ENCODE peak calls at places on chromosomes 16 and 17, in six cellular contexts. Q is tibial nerve, U is left ventricle myocardium inferior, S is heart left ventricle, A is pancreas, C is A549. Y is an unnamed sample. For H3K4me1, the result is how much of the 10 kb centered on the place peaks cover.

GRCh38 chr16:57245472-57246113 is 534 bp downstream of the ARL2BP start:
- DNase-seq in Q (peak), U (peak), S (peak), A (no peak), C (peak), Y (peak)

GRCh38 chr17:80187493-80187892 is 17.7 kb downstream of the CARD14 start:
- DNase-seq in Q (peak), U (peak), S (peak), A (peak), C (peak), Y (peak)

GRCh38 chr17:27494192-27495091 is 38.2 kb downstream of the KSR1 start:
- DNase-seq in Q (peak), U (peak), S (peak), A (peak), C (peak), Y (peak)

GRCh38 chr16:1526608-1527555 is 6.6 kb upstream of the TMEM204 start:
- DNase-seq in Q (no peak), U (no peak), S (no peak), A (no peak), C (no peak), Y (no peak)

GRCh38 chr16:63938661-63939060 is 1183.2 kb downstream of the CDH11 start:
- DNase-seq in Q (no peak), U (no peak), S (no peak), A (no peak), C (no peak), Y (no peak)

GRCh38 chr16:30645727-30646126 is 5.0 kb upstream of the PRR14 start:
- DNase-seq in Q (no peak), U (no peak), S (no peak), A (no peak), C (no peak), Y (no peak)

GRCh38 chr16:82735696-82736095 is 108.9 kb downstream of the CDH13 start:
- DNase-seq in Q (no peak), U (no peak), S (peak), A (no peak), C (no peak), Y (no peak)

GRCh38 chr17:38730526-38731379 is 612 bp downstream of the CISD3 start:
- DNase-seq in Q (peak), U (peak), S (peak), A (peak), C (peak), Y (peak)

GRCh38 chr17:75478508-75478907 is 22.1 kb downstream of the TMEM94 start:
- DNase-seq in Q (no peak), U (no peak), S (no peak), A (no peak), C (no peak), Y (no peak)

GRCh38 chr17:7626307-7626706 is 1.3 kb downstream of the SAT2 start:
- DNase-seq in Q (no peak), U (no peak), S (peak), A (peak), C (no peak), Y (no peak)

GRCh38 chr17:65170839-65171238 is 33.7 kb downstream of the RGS9 start:
- DNase-seq in Q (no peak), U (peak), S (peak), A (peak), C (no peak), Y (no peak)

GRCh38 chr17:63535640-63536039 is 12.5 kb downstream of the KCNH6 start:
- DNase-seq in Q (no peak), U (no peak), S (no peak), A (peak), C (no peak), Y (no peak)

GRCh38 chr16:30658731-30659506 is 688 bp downstream of the FBRS start:
- DNase-seq in Q (peak), U (peak), S (peak), A (peak), C (peak), Y (peak)

GRCh38 chr17:61404702-61405046 is 5.0 kb downstream of the TBX2 start:
- DNase-seq in Q (no peak), U (no peak), S (no peak), A (peak), C (no peak), Y (no peak)

GRCh38 chr17:51258756-51259573 is 884 bp downstream of the MBTD1 start:
- DNase-seq in Q (peak), U (no peak), S (peak), A (no peak), C (peak), Y (peak)

GRCh38 chr17:19933633-19934032 is 44.0 kb downstream of the AKAP10 start:
- DNase-seq in Q (no peak), U (no peak), S (no peak), A (no peak), C (no peak), Y (no peak)

GRCh38 chr17:17783121-17783824 is 53.5 kb downstream of the SREBF1 start:
- DNase-seq in Q (peak), U (peak), S (peak), A (peak), C (no peak), Y (peak)
- H3K4me1 ChIP-seq in Q (under half), U (half or more), S (half or more), A (under half), C (half or more), Y (under half)

GRCh38 chr17:42312035-42312284 is 23.7 kb downstream of the STAT5A start:
- DNase-seq in Q (no peak), U (no peak), S (no peak), A (no peak), C (no peak), Y (no peak)
- H3K27ac ChIP-seq in Q (peak), U (peak), S (peak), A (peak), C (no peak), Y (peak)

GRCh38 chr17:47945529-47946508 is 4.4 kb downstream of the PNPO start:
- DNase-seq in Q (no peak), U (no peak), S (no peak), A (peak), C (no peak), Y (no peak)

GRCh38 chr17:47948706-47949196 is 7.4 kb downstream of the PNPO start:
- DNase-seq in Q (no peak), U (no peak), S (no peak), A (peak), C (peak), Y (peak)

GRCh38 chr17:47945080-47945479 is 3.7 kb downstream of the PNPO start:
- DNase-seq in Q (no peak), U (no peak), S (no peak), A (no peak), C (no peak), Y (no peak)

GRCh38 chr17:47946929-47947397 is 5.6 kb downstream of the PNPO start:
- DNase-seq in Q (peak), U (peak), S (peak), A (peak), C (peak), Y (peak)

DNA sequence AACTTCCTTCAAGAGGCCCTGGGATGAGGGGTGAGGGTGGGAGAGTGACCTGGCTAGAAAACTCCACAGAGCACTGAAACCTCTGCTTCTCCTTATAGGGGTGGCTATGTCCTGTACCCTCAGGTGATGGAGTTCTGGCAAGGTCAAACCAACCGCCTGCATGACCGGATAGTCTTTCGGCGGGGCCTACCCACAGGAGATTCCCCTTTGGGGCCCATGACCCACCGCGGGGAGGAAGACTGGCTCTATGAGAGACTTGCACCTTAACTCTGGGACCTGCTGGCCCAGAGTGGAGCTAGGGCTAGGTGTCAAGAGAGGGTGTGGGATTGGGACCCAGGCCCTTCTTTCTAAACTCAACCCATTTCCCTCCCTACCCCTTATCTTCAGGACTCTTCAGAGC is 5.1 kb downstream of the PNPO start:
- DNase-seq in Q (no peak), U (no peak), S (no peak), A (no peak), C (no peak), Y (no peak)
- H3K4me1 ChIP-seq in Q (under half), U (half or more), S (under half), A (half or more), C (half or more), Y (under half)

DNA sequence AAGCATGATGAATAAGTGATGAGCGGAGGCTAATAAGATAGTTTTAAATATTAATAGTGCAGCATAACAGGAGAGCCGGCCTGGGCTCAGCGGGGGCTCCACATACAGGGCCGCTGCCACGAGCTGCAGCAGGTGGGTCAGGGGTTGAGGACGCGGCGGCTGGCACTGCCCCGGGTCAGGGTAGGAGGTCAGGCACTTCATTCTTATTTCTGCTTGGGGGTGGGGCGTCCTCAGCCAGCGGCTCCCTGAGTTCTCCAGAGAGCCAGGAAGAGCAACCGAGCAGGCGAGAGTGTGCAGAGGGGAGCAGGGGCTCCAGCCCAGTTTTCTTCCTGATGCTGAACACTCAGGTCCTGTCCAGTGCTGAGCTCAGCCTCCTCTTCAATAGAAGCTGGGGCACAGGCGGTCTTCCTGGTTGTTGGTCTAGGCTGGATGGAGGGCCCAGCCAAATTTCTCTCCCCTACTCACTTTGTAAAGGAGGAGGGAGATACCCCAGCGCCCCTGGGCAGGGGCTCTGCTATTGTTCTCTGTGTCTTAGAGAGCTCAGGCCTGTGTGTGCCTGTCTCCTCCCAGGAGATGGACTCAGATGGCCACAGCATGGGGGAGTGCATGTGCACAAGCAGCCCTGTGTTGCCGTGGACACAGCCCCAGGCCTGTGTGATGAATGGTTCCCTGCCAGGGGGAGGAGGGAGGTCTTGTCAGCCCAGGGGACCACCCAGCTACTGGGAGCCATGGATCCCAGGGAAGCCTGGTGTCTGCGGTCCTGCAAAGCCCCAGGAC is 26.5 kb downstream of the GINS2 start:
- DNase-seq in Q (no peak), U (no peak), S (no peak), A (no peak), C (no peak), Y (no peak)
- H3K27ac ChIP-seq in Q (no peak), U (no peak), S (no peak), A (no peak), C (no peak), Y (no peak)

GRCh38 chr17:32741381-32741780 is 135.5 kb downstream of the MYO1D start:
- DNase-seq in Q (no peak), U (no peak), S (no peak), A (no peak), C (no peak), Y (no peak)

GRCh38 chr17:32746698-32747097 is 130.2 kb downstream of the MYO1D start:
- DNase-seq in Q (no peak), U (no peak), S (no peak), A (no peak), C (no peak), Y (no peak)

GRCh38 chr17:32742686-32743538 is 134.0 kb downstream of the MYO1D start:
- DNase-seq in Q (no peak), U (no peak), S (no peak), A (no peak), C (no peak), Y (no peak)

GRCh38 chr17:32747856-32748255 is 129.1 kb downstream of the MYO1D start:
- DNase-seq in Q (no peak), U (no peak), S (no peak), A (no peak), C (no peak), Y (peak)

DNA sequence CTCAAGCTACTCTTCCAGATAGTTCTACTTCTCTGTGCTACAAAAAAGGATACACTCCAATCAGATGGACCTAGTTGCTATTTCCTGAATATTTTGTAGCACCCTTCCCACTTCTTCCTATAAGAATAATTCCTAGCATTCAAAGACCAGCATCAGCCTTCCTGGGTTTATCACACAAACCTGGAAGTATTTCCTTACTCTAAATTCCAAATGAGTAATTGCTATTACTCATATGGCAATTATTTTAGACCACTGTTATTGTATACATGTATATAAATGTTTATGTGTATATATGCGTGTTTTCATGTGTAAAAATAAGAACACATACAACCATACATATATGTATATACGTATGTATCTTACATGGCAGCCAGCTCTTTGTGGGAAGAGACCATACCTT is 130.6 kb downstream of the MYO1D start:
- DNase-seq in Q (no peak), U (no peak), S (no peak), A (no peak), C (no peak), Y (no peak)
- H3K4me1 ChIP-seq in Q (under half), U (under half), S (under half), A (under half), C (under half), Y (under half)

DNA sequence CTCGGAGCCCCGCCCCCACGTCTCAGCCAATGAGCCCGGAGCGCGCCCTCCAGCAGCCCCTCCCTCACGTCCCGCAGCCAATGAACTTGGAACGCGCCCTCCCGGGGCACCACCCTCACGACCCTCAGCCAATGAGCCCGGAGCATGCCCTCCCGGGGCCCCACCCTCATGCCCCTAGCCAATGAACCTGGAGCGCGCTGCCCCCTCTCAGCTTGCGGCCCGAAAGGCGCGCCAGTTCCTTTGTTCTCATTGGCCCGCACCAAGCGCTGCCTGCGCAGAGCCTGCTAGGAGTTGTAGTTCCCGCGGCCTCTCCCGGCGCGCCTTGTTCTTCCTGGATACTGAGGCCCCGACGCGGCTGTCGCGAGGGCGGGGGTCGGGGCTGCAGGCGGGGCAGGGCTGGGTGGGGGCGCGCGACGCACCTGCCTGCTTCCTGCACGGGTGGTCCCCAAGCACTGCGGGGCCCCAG is at the start of gene LRRC45:
- DNase-seq in Q (peak), U (peak), S (peak), A (peak), C (peak), Y (peak)
- H3K27ac ChIP-seq in Q (peak), U (peak), S (peak), A (peak), C (peak), Y (no peak)

GRCh38 chr16:81029930-81030604 is 5.6 kb upstream of the ATMIN start:
- DNase-seq in Q (no peak), U (no peak), S (no peak), A (no peak), C (no peak), Y (no peak)
- H3K4me1 ChIP-seq in Q (under half), U (under half), S (under half), A (under half), C (under half), Y (under half)

GRCh38 chr16:48622456-48623303 is 12.7 kb upstream of the N4BP1 start:
- DNase-seq in Q (no peak), U (no peak), S (no peak), A (no peak), C (no peak), Y (no peak)
- H3K27ac ChIP-seq in Q (peak), U (peak), S (peak), A (peak), C (peak), Y (no peak)

GRCh38 chr16:67384778-67385510 is 8.4 kb downstream of the TPPP3 start:
- DNase-seq in Q (no peak), U (no peak), S (no peak), A (no peak), C (no peak), Y (no peak)
- H3K4me1 ChIP-seq in Q (under half), U (under half), S (under half), A (under half), C (under half), Y (under half)